ENCODE peak calls at places on chromosomes 12 and 14, in nine cellular contexts. One of them, this sample, is unnamed.

GRCh38 chr14:23094666-23095195 is at the start of gene ACIN1:
- DNase-seq in neural progenitor cell: peak
- DNase-seq in HFFc6: peak
- DNase-seq in H1: no peak
- DNase-seq in iPS-NIHi11: no peak
- DNase-seq in myocyte: peak
- DNase-seq in NAMALWA: no peak
- DNase-seq in mucosa of gallbladder: peak
- DNase-seq in NCI-H1048: no peak
- DNase-seq in this sample: no peak

GRCh38 chr12:13950502-13950901 is 30.9 kb downstream of the GRIN2B start:
- DNase-seq in mucosa of gallbladder: no peak
- DNase-seq in NAMALWA: no peak
- DNase-seq in neural progenitor cell: peak
- DNase-seq in H1: no peak
- DNase-seq in iPS-NIHi11: peak
- DNase-seq in NCI-H1048: no peak
- DNase-seq in myocyte: no peak
- DNase-seq in HFFc6: no peak
- DNase-seq in this sample: no peak

GRCh38 chr14:100421756-100422470 is 98.8 kb downstream of the SLC25A47 start:
- DNase-seq in iPS-NIHi11: no peak
- DNase-seq in H1: no peak
- DNase-seq in NAMALWA: no peak
- DNase-seq in myocyte: no peak
- DNase-seq in neural progenitor cell: no peak
- DNase-seq in NCI-H1048: no peak
- DNase-seq in HFFc6: no peak
- DNase-seq in mucosa of gallbladder: no peak
- DNase-seq in this sample: no peak

GRCh38 chr14:74614508-74615495 is 2.8 kb upstream of the LTBP2 start:
- DNase-seq in myocyte: no peak
- DNase-seq in HFFc6: peak
- DNase-seq in H1: no peak
- DNase-seq in NAMALWA: peak
- DNase-seq in iPS-NIHi11: no peak
- DNase-seq in neural progenitor cell: no peak
- DNase-seq in NCI-H1048: no peak
- DNase-seq in mucosa of gallbladder: no peak
- DNase-seq in this sample: no peak

GRCh38 chr12:76124456-76124855 is 40.0 kb upstream of the NAP1L1 start:
- DNase-seq in H1: no peak
- DNase-seq in mucosa of gallbladder: no peak
- DNase-seq in iPS-NIHi11: no peak
- DNase-seq in NCI-H1048: no peak
- DNase-seq in myocyte: no peak
- DNase-seq in NAMALWA: no peak
- DNase-seq in neural progenitor cell: no peak
- DNase-seq in HFFc6: peak
- DNase-seq in this sample: no peak

GRCh38 chr12:107134558-107134957 is 41.2 kb upstream of the CRY1 start:
- DNase-seq in neural progenitor cell: peak
- DNase-seq in myocyte: peak
- DNase-seq in H1: peak
- DNase-seq in NCI-H1048: peak
- DNase-seq in NAMALWA: peak
- DNase-seq in HFFc6: no peak
- DNase-seq in mucosa of gallbladder: no peak
- DNase-seq in iPS-NIHi11: peak
- DNase-seq in this sample: peak

GRCh38 chr12:84814664-84815245 is 97.8 kb downstream of the SLC6A15 start:
- DNase-seq in neural progenitor cell: no peak
- DNase-seq in mucosa of gallbladder: no peak
- DNase-seq in myocyte: peak
- DNase-seq in HFFc6: peak
- DNase-seq in iPS-NIHi11: no peak
- DNase-seq in NAMALWA: no peak
- DNase-seq in NCI-H1048: no peak
- DNase-seq in H1: no peak
- DNase-seq in this sample: no peak

GRCh38 chr12:2016862-2017723 is 12.8 kb upstream of the DCP1B start:
- DNase-seq in NCI-H1048: no peak
- DNase-seq in mucosa of gallbladder: no peak
- DNase-seq in NAMALWA: no peak
- DNase-seq in myocyte: no peak
- DNase-seq in neural progenitor cell: no peak
- DNase-seq in HFFc6: no peak
- DNase-seq in H1: no peak
- DNase-seq in iPS-NIHi11: no peak
- DNase-seq in this sample: no peak

GRCh38 chr14:32939254-32940065 is 781 bp downstream of the NPAS3 start:
- DNase-seq in myocyte: peak
- DNase-seq in mucosa of gallbladder: peak
- DNase-seq in H1: no peak
- DNase-seq in NAMALWA: no peak
- DNase-seq in iPS-NIHi11: peak
- DNase-seq in NCI-H1048: no peak
- DNase-seq in HFFc6: no peak
- DNase-seq in neural progenitor cell: peak
- DNase-seq in this sample: peak

GRCh38 chr12:95881331-95881955 is 22.7 kb downstream of the SNRPF start:
- DNase-seq in myocyte: peak
- DNase-seq in HFFc6: peak
- DNase-seq in NAMALWA: no peak
- DNase-seq in iPS-NIHi11: no peak
- DNase-seq in H1: no peak
- DNase-seq in NCI-H1048: no peak
- DNase-seq in mucosa of gallbladder: no peak
- DNase-seq in neural progenitor cell: no peak
- DNase-seq in this sample: no peak

GRCh38 chr14:64758025-64758521 is 53.8 kb downstream of the PLEKHG3 start:
- DNase-seq in NCI-H1048: no peak
- DNase-seq in myocyte: peak
- DNase-seq in iPS-NIHi11: no peak
- DNase-seq in NAMALWA: no peak
- DNase-seq in neural progenitor cell: no peak
- DNase-seq in HFFc6: no peak
- DNase-seq in H1: no peak
- DNase-seq in mucosa of gallbladder: no peak
- DNase-seq in this sample: no peak

GRCh38 chr12:99381992-99382391 is 265.6 kb upstream of the GARIN6 start:
- DNase-seq in mucosa of gallbladder: no peak
- DNase-seq in myocyte: no peak
- DNase-seq in HFFc6: no peak
- DNase-seq in H1: no peak
- DNase-seq in NAMALWA: no peak
- DNase-seq in NCI-H1048: no peak
- DNase-seq in iPS-NIHi11: no peak
- DNase-seq in neural progenitor cell: no peak
- DNase-seq in this sample: no peak

GRCh38 chr12:78483767-78484315 is 380.7 kb upstream of the SYT1 start:
- DNase-seq in myocyte: no peak
- DNase-seq in neural progenitor cell: no peak
- DNase-seq in mucosa of gallbladder: no peak
- DNase-seq in iPS-NIHi11: no peak
- DNase-seq in HFFc6: no peak
- DNase-seq in NAMALWA: no peak
- DNase-seq in NCI-H1048: no peak
- DNase-seq in H1: no peak
- DNase-seq in this sample: no peak

GRCh38 chr14:57502581-57503254 is 9.1 kb upstream of the CCDC198 start:
- DNase-seq in H1: no peak
- DNase-seq in iPS-NIHi11: no peak
- DNase-seq in HFFc6: no peak
- DNase-seq in NAMALWA: no peak
- DNase-seq in NCI-H1048: no peak
- DNase-seq in mucosa of gallbladder: peak
- DNase-seq in myocyte: no peak
- DNase-seq in neural progenitor cell: no peak
- DNase-seq in this sample: no peak

GRCh38 chr14:62289471-62289870 is 527.3 kb downstream of the SNAPC1 start:
- DNase-seq in iPS-NIHi11: no peak
- DNase-seq in NCI-H1048: no peak
- DNase-seq in HFFc6: peak
- DNase-seq in mucosa of gallbladder: no peak
- DNase-seq in myocyte: no peak
- DNase-seq in H1: no peak
- DNase-seq in neural progenitor cell: no peak
- DNase-seq in NAMALWA: no peak
- DNase-seq in this sample: no peak

GRCh38 chr12:105322070-105322469 is 8.4 kb upstream of the C12orf75 start:
- DNase-seq in mucosa of gallbladder: peak
- DNase-seq in myocyte: peak
- DNase-seq in neural progenitor cell: no peak
- DNase-seq in H1: no peak
- DNase-seq in iPS-NIHi11: no peak
- DNase-seq in HFFc6: peak
- DNase-seq in NCI-H1048: no peak
- DNase-seq in NAMALWA: no peak
- DNase-seq in this sample: no peak

GRCh38 chr14:31717294-31718085 is 156.3 kb downstream of the NUBPL start:
- DNase-seq in H1: no peak
- DNase-seq in iPS-NIHi11: no peak
- DNase-seq in NCI-H1048: no peak
- DNase-seq in mucosa of gallbladder: no peak
- DNase-seq in HFFc6: no peak
- DNase-seq in myocyte: no peak
- DNase-seq in neural progenitor cell: no peak
- DNase-seq in NAMALWA: no peak
- DNase-seq in this sample: no peak

GRCh38 chr12:5505751-5506150 is 73.8 kb downstream of the NTF3 start:
- DNase-seq in HFFc6: no peak
- DNase-seq in iPS-NIHi11: no peak
- DNase-seq in myocyte: no peak
- DNase-seq in NCI-H1048: no peak
- DNase-seq in neural progenitor cell: no peak
- DNase-seq in NAMALWA: no peak
- DNase-seq in H1: no peak
- DNase-seq in mucosa of gallbladder: no peak
- DNase-seq in this sample: peak

GRCh38 chr12:25692115-25693035 is 139.3 kb upstream of the LMNTD1 start:
- DNase-seq in myocyte: no peak
- DNase-seq in NAMALWA: no peak
- DNase-seq in HFFc6: no peak
- DNase-seq in neural progenitor cell: no peak
- DNase-seq in mucosa of gallbladder: peak
- DNase-seq in NCI-H1048: no peak
- DNase-seq in H1: no peak
- DNase-seq in iPS-NIHi11: no peak
- DNase-seq in this sample: no peak

GRCh38 chr14:95741051-95741490 is 27.1 kb upstream of the TCL1A start:
- DNase-seq in iPS-NIHi11: no peak
- DNase-seq in NCI-H1048: no peak
- DNase-seq in mucosa of gallbladder: no peak
- DNase-seq in H1: no peak
- DNase-seq in NAMALWA: no peak
- DNase-seq in HFFc6: no peak
- DNase-seq in myocyte: no peak
- DNase-seq in neural progenitor cell: no peak
- DNase-seq in this sample: no peak

This sample was measured in H9.